ENCODE peak calls at places on chromosomes 7 and 10, in seven cellular contexts. One of them, this sample, is unnamed.

GRCh38 chr7:111835066-111835465 is 272.8 kb upstream of the IMMP2L start:
- DNase-seq in heart left ventricle: no peak
- DNase-seq in A549: no peak
- DNase-seq in erythroblast: no peak
- DNase-seq in NB4: no peak
- DNase-seq in thyroid gland: no peak
- DNase-seq in IMR-90: peak
- DNase-seq in this sample: no peak

GRCh38 chr7:134435161-134435920 is 23.6 kb downstream of the AKR1B1 start:
- DNase-seq in NB4: no peak
- DNase-seq in A549: no peak
- DNase-seq in thyroid gland: no peak
- DNase-seq in heart left ventricle: no peak
- DNase-seq in IMR-90: peak
- DNase-seq in erythroblast: no peak
- DNase-seq in this sample: no peak

GRCh38 chr10:132110091-132110490 is 44.3 kb downstream of the JAKMIP3 start:
- DNase-seq in A549: no peak
- DNase-seq in erythroblast: no peak
- DNase-seq in heart left ventricle: peak
- DNase-seq in IMR-90: no peak
- DNase-seq in NB4: no peak
- DNase-seq in thyroid gland: no peak
- DNase-seq in this sample: no peak

GRCh38 chr10:5647507-5648240 is 18.7 kb downstream of the ASB13 start:
- DNase-seq in IMR-90: no peak
- DNase-seq in A549: no peak
- DNase-seq in erythroblast: no peak
- DNase-seq in NB4: no peak
- DNase-seq in heart left ventricle: no peak
- DNase-seq in thyroid gland: no peak
- DNase-seq in this sample: no peak

GRCh38 chr10:11156480-11156879 is 138.8 kb downstream of the CELF2 start:
- DNase-seq in A549: no peak
- DNase-seq in IMR-90: no peak
- DNase-seq in heart left ventricle: no peak
- DNase-seq in thyroid gland: no peak
- DNase-seq in erythroblast: no peak
- DNase-seq in NB4: no peak
- DNase-seq in this sample: no peak

GRCh38 chr7:727806-728460 is 852 bp upstream of the PRKAR1B start:
- DNase-seq in heart left ventricle: no peak
- DNase-seq in thyroid gland: no peak
- DNase-seq in erythroblast: no peak
- DNase-seq in A549: no peak
- DNase-seq in IMR-90: peak
- DNase-seq in NB4: no peak
- DNase-seq in this sample: no peak

GRCh38 chr7:22116451-22117027 is 170.8 kb upstream of the CDCA7L start:
- DNase-seq in thyroid gland: no peak
- DNase-seq in NB4: no peak
- DNase-seq in erythroblast: no peak
- DNase-seq in heart left ventricle: no peak
- DNase-seq in A549: no peak
- DNase-seq in IMR-90: peak
- DNase-seq in this sample: no peak

GRCh38 chr7:104098890-104099289 is 108.9 kb downstream of the ORC5 start:
- DNase-seq in NB4: no peak
- DNase-seq in IMR-90: no peak
- DNase-seq in heart left ventricle: no peak
- DNase-seq in erythroblast: no peak
- DNase-seq in thyroid gland: no peak
- DNase-seq in A549: no peak
- DNase-seq in this sample: no peak

GRCh38 chr7:134890246-134891240 is 95.8 kb upstream of the AGBL3 start:
- DNase-seq in erythroblast: no peak
- DNase-seq in heart left ventricle: peak
- DNase-seq in NB4: no peak
- DNase-seq in IMR-90: peak
- DNase-seq in A549: no peak
- DNase-seq in thyroid gland: peak
- DNase-seq in this sample: no peak

GRCh38 chr7:46830-47140 is 145.6 kb upstream of the FAM20C start:
- DNase-seq in erythroblast: no peak
- DNase-seq in A549: no peak
- DNase-seq in NB4: no peak
- DNase-seq in IMR-90: no peak
- DNase-seq in thyroid gland: no peak
- DNase-seq in heart left ventricle: no peak
- DNase-seq in this sample: no peak

GRCh38 chr7:83984076-83984475 is 210.5 kb downstream of the SEMA3A start:
- DNase-seq in IMR-90: peak
- DNase-seq in heart left ventricle: no peak
- DNase-seq in NB4: no peak
- DNase-seq in A549: no peak
- DNase-seq in erythroblast: no peak
- DNase-seq in thyroid gland: no peak
- DNase-seq in this sample: no peak

GRCh38 chr7:29610031-29610490 is 46.4 kb downstream of the PRR15 start:
- DNase-seq in thyroid gland: no peak
- DNase-seq in erythroblast: no peak
- DNase-seq in NB4: no peak
- DNase-seq in IMR-90: no peak
- DNase-seq in heart left ventricle: no peak
- DNase-seq in A549: no peak
- DNase-seq in this sample: no peak

GRCh38 chr10:132511692-132512442 is 25.7 kb upstream of the INPP5A start:
- DNase-seq in heart left ventricle: peak
- DNase-seq in erythroblast: no peak
- DNase-seq in NB4: no peak
- DNase-seq in thyroid gland: no peak
- DNase-seq in IMR-90: no peak
- DNase-seq in A549: no peak
- DNase-seq in this sample: no peak

GRCh38 chr7:149862156-149862555 is 11.6 kb upstream of the ATP6V0E2 start:
- DNase-seq in thyroid gland: no peak
- DNase-seq in erythroblast: no peak
- DNase-seq in NB4: no peak
- DNase-seq in IMR-90: no peak
- DNase-seq in heart left ventricle: no peak
- DNase-seq in A549: no peak
- DNase-seq in this sample: no peak

GRCh38 chr10:128305601-128306345 is 179.6 kb upstream of the MKI67 start:
- DNase-seq in erythroblast: no peak
- DNase-seq in heart left ventricle: no peak
- DNase-seq in IMR-90: no peak
- DNase-seq in A549: no peak
- DNase-seq in NB4: no peak
- DNase-seq in thyroid gland: no peak
- DNase-seq in this sample: no peak

GRCh38 chr7:31069880-31070555 is 17.9 kb downstream of the ADCYAP1R1 start:
- DNase-seq in erythroblast: no peak
- DNase-seq in thyroid gland: no peak
- DNase-seq in heart left ventricle: no peak
- DNase-seq in IMR-90: no peak
- DNase-seq in A549: no peak
- DNase-seq in NB4: no peak
- DNase-seq in this sample: no peak

GRCh38 chr7:36135700-36136099 is 17.4 kb upstream of the EEPD1 start:
- DNase-seq in A549: no peak
- DNase-seq in thyroid gland: no peak
- DNase-seq in heart left ventricle: no peak
- DNase-seq in IMR-90: no peak
- DNase-seq in erythroblast: no peak
- DNase-seq in NB4: no peak
- DNase-seq in this sample: no peak

GRCh38 chr10:117266400-117266799 is 25.5 kb downstream of the SLC18A2 start:
- DNase-seq in NB4: no peak
- DNase-seq in thyroid gland: no peak
- DNase-seq in heart left ventricle: no peak
- DNase-seq in erythroblast: peak
- DNase-seq in A549: no peak
- DNase-seq in IMR-90: no peak
- DNase-seq in this sample: no peak

GRCh38 chr10:127450644-127451043 is 98.5 kb upstream of the NPS start:
- DNase-seq in heart left ventricle: no peak
- DNase-seq in erythroblast: no peak
- DNase-seq in thyroid gland: no peak
- DNase-seq in IMR-90: no peak
- DNase-seq in NB4: no peak
- DNase-seq in A549: no peak
- DNase-seq in this sample: no peak

GRCh38 chr10:98460837-98461499 is 14.2 kb upstream of the HPS1 start:
- DNase-seq in IMR-90: peak
- DNase-seq in NB4: peak
- DNase-seq in heart left ventricle: peak
- DNase-seq in A549: peak
- DNase-seq in thyroid gland: peak
- DNase-seq in erythroblast: peak
- DNase-seq in this sample: peak

GRCh38 chr7:119256001-119256400 is 1017.0 kb upstream of the KCND2 start:
- DNase-seq in NB4: no peak
- DNase-seq in heart left ventricle: no peak
- DNase-seq in IMR-90: no peak
- DNase-seq in thyroid gland: no peak
- DNase-seq in A549: no peak
- DNase-seq in erythroblast: no peak
- DNase-seq in this sample: no peak

GRCh38 chr7:7136857-7137309 is 45.5 kb upstream of the C1GALT1 start:
- DNase-seq in IMR-90: no peak
- DNase-seq in NB4: no peak
- DNase-seq in A549: no peak
- DNase-seq in erythroblast: no peak
- DNase-seq in heart left ventricle: no peak
- DNase-seq in thyroid gland: no peak
- DNase-seq in this sample: no peak

GRCh38 chr7:136214356-136214755 is 237.2 kb upstream of the MTPN start:
- DNase-seq in thyroid gland: no peak
- DNase-seq in erythroblast: no peak
- DNase-seq in A549: no peak
- DNase-seq in IMR-90: peak
- DNase-seq in NB4: no peak
- DNase-seq in heart left ventricle: no peak
- DNase-seq in this sample: no peak

GRCh38 chr7:112362796-112363195 is 87.5 kb upstream of the IFRD1 start:
- DNase-seq in A549: no peak
- DNase-seq in IMR-90: no peak
- DNase-seq in erythroblast: no peak
- DNase-seq in heart left ventricle: no peak
- DNase-seq in thyroid gland: peak
- DNase-seq in NB4: no peak
- DNase-seq in this sample: no peak

GRCh38 chr7:28626629-28627262 is 214.4 kb downstream of the CREB5 start:
- DNase-seq in thyroid gland: peak
- DNase-seq in heart left ventricle: no peak
- DNase-seq in erythroblast: peak
- DNase-seq in NB4: peak
- DNase-seq in IMR-90: peak
- DNase-seq in A549: peak
- DNase-seq in this sample: peak

GRCh38 chr7:136953386-136953785 is 84.9 kb downstream of the CHRM2 start:
- DNase-seq in NB4: no peak
- DNase-seq in thyroid gland: no peak
- DNase-seq in IMR-90: peak
- DNase-seq in heart left ventricle: no peak
- DNase-seq in A549: no peak
- DNase-seq in erythroblast: no peak
- DNase-seq in this sample: no peak

DNA sequence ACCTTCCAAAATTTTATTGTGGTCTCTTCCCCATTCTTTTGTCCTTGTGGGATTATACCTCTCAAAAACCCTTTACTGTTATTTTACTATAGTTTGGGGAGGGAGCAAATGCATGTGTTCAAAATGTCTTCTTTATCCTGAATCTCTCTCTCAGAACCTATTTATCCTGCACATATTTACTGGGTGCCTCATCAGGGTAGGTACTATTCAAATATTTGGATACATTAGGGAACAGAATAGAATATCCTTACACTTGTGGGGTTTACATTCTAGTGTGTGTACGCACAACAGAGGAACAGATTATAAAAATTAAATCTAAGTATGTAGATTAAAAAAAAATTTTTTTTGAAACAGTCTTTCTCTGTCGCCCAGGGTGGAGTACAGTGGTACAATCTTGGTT is 48.6 kb downstream of the SCD start:
- DNase-seq in IMR-90: no peak
- DNase-seq in thyroid gland: no peak
- DNase-seq in heart left ventricle: no peak
- DNase-seq in A549: no peak
- DNase-seq in NB4: no peak
- DNase-seq in erythroblast: no peak
- DNase-seq in this sample: no peak
- TF ChIP-seq POLR2A in IMR-90: no peak
- TF ChIP-seq POLR2A in thyroid gland: no peak
- TF ChIP-seq POLR2A in heart left ventricle: no peak
- TF ChIP-seq POLR2A in A549: no peak
- TF ChIP-seq POLR2A in NB4: no peak
- TF ChIP-seq POLR2A in erythroblast: no peak
- TF ChIP-seq POLR2A in this sample: no peak

DNA sequence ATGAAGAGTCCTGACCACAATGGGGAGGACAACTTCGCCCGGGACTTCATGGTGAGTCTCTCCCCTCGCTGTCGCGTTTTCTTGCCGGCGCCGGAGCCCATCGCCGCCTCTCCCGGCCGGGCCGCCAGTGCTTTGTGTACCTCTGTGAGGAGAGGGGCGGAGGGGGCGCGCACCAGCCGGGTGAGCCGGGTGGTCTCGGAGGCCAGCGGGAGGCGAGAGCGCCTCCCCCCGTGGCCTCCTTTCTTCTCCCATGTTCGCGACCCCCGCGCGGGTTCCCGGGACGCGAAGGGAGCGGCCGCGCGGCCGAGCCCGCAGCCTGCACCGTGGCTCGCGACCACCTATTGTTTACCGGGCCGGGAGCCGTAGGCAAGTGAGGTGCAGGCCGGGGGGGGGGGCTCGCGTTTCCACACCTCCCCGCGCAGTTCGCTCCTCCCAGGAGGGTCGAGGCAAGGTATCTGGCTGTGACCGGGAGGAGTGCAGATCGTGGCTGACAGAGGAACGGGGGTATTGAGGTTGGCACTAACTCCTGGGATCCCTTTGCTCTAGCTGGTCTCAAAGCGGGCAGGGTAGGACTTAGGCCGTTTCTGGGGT is 595 bp downstream of the PTPN12 start:
- DNase-seq in A549: peak
- DNase-seq in erythroblast: peak
- DNase-seq in heart left ventricle: peak
- DNase-seq in NB4: peak
- DNase-seq in thyroid gland: peak
- DNase-seq in IMR-90: no peak
- DNase-seq in this sample: no peak
- TF ChIP-seq POLR2A in A549: peak
- TF ChIP-seq POLR2A in erythroblast: no peak
- TF ChIP-seq POLR2A in heart left ventricle: no peak
- TF ChIP-seq POLR2A in NB4: no peak
- TF ChIP-seq POLR2A in thyroid gland: no peak
- TF ChIP-seq POLR2A in IMR-90: peak
- TF ChIP-seq POLR2A in this sample: no peak

GRCh38 chr7:27108390-27109127 is 6.1 kb upstream of the HOXA2 start:
- DNase-seq in IMR-90: peak
- DNase-seq in heart left ventricle: no peak
- DNase-seq in A549: no peak
- DNase-seq in NB4: no peak
- DNase-seq in erythroblast: no peak
- DNase-seq in thyroid gland: no peak
- DNase-seq in this sample: no peak
- TF ChIP-seq POLR2A in IMR-90: peak
- TF ChIP-seq POLR2A in heart left ventricle: peak
- TF ChIP-seq POLR2A in A549: no peak
- TF ChIP-seq POLR2A in NB4: no peak
- TF ChIP-seq POLR2A in erythroblast: no peak
- TF ChIP-seq POLR2A in thyroid gland: no peak
- TF ChIP-seq POLR2A in this sample: no peak

GRCh38 chr7:97973206-97973658 is 16.8 kb downstream of the OCM2 start:
- DNase-seq in erythroblast: peak
- DNase-seq in thyroid gland: no peak
- DNase-seq in A549: peak
- DNase-seq in IMR-90: no peak
- DNase-seq in NB4: no peak
- DNase-seq in heart left ventricle: no peak
- DNase-seq in this sample: peak
- TF ChIP-seq POLR2A in erythroblast: no peak
- TF ChIP-seq POLR2A in thyroid gland: no peak
- TF ChIP-seq POLR2A in A549: no peak
- TF ChIP-seq POLR2A in IMR-90: no peak
- TF ChIP-seq POLR2A in NB4: no peak
- TF ChIP-seq POLR2A in heart left ventricle: no peak
- TF ChIP-seq POLR2A in this sample: no peak